ENCODE peak calls at places on chromosomes 2 and 18, in five cellular contexts. O is lung, H is colonic mucosa, P is endodermal cell, W is fibroblast of lung. L is an unnamed sample.

GRCh38 chr2:198097628-198098027 is 293.2 kb downstream of the PLCL1 start:
- DNase-seq in O (no peak), H (no peak), P (no peak), W (no peak), L (no peak)

GRCh38 chr18:62987035-62987830 is 271.9 kb downstream of the PHLPP1 start:
- DNase-seq in O (no peak), H (no peak), P (no peak), W (no peak), L (no peak)

GRCh38 chr2:60213865-60214657 is 339.4 kb downstream of the BCL11A start:
- DNase-seq in O (peak; percentile 72), H (peak; percentile 80), P (no peak), W (no peak), L (no peak)

GRCh38 chr2:74286725-74287124 is 56.5 kb downstream of the SLC4A5 start:
- DNase-seq in O (no peak), H (no peak), P (no peak), W (no peak), L (no peak)

GRCh38 chr2:219109468-219109867 is 48.7 kb upstream of the IHH start:
- DNase-seq in O (peak; percentile 61), H (peak; percentile 92), P (peak; percentile 88), W (no peak), L (no peak)

GRCh38 chr2:79638410-79638809 is 125.6 kb downstream of the CTNNA2 start:
- DNase-seq in O (no peak), H (no peak), P (no peak), W (no peak), L (no peak)

GRCh38 chr2:24816884-24817283 is 23.7 kb downstream of the CENPO start:
- DNase-seq in O (no peak), H (peak; percentile 6), P (peak; percentile 11), W (peak; percentile 81), L (no peak)

GRCh38 chr2:171404258-171404657 is 29.5 kb downstream of the METTL8 start:
- DNase-seq in O (no peak), H (no peak), P (no peak), W (no peak), L (no peak)

GRCh38 chr2:218290316-218291261 is 1.7 kb downstream of the TMBIM1 start:
- DNase-seq in O (no peak), H (no peak), P (no peak), W (no peak), L (peak; percentile 47)

GRCh38 chr2:169095631-169096105 is 26.3 kb downstream of the DHRS9 start:
- DNase-seq in O (no peak), H (no peak), P (no peak), W (peak; percentile 78), L (no peak)

GRCh38 chr18:32482117-32482516 is 11.4 kb upstream of the GAREM1 start:
- DNase-seq in O (no peak), H (no peak), P (no peak), W (no peak), L (no peak)

GRCh38 chr2:68715353-68716041 is 19.1 kb upstream of the ARHGAP25 start:
- DNase-seq in O (peak; percentile 68), H (peak; percentile 66), P (peak; percentile 93), W (peak; percentile 27), L (peak; percentile 39)

GRCh38 chr2:70475266-70475665 is 78.4 kb downstream of the TGFA start:
- DNase-seq in O (no peak), H (no peak), P (no peak), W (no peak), L (peak; percentile 20)

GRCh38 chr2:144759746-144760145 is 239.8 kb upstream of the ZEB2 start:
- DNase-seq in O (no peak), H (no peak), P (no peak), W (no peak), L (no peak)

DNA sequence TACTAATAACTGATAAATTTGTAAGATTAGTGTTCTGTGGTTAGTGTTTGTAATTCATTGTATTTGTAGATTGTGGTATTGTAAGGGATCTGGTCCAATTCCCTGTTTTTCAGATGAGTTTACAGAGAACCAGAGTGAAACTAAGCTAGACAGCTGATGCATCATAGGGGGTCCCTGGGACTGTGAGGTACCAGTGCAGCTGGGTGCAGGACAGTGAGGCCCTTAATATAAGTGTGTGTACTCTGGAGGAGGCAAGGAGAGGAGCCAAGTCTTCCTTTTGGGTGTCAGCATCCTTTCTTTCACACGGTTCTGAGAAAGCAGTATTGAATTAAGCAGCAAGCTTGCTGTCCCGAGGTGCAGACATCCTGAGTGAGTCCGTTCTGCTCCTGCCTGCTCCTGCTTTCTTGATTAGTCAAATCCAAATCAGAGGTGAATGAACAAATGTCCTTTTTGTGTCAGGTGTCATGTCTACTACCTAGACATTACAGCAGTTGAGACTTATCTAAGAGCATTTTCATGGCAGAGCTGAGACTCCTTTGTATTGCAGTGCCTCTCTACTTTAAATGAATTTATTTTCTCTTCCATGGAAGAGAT is 194.9 kb downstream of the MCFD2 start:
- DNase-seq in O (no peak), H (no peak), P (no peak), W (no peak), L (no peak)
- H3K4me3 ChIP-seq in O (no peak overlapping the region), H (no peak overlapping the region), P (no peak overlapping the region), W (no peak overlapping the region), L (no peak overlapping the region)

GRCh38 chr2:85886585-85886984 is 2.2 kb downstream of the ST3GAL5 start:
- DNase-seq in O (peak; percentile 69), H (peak; percentile 59), P (no peak), W (peak; percentile 76), L (no peak)
- H3K4me1 ChIP-seq in O (no peaks in the 10 kb centered on the region), H (peaks cover 5% of the 10 kb centered on the region), P (no peaks in the 10 kb centered on the region), W (peaks cover 18% of the 10 kb centered on the region), L (peaks cover 48% of the 10 kb centered on the region)

DNA sequence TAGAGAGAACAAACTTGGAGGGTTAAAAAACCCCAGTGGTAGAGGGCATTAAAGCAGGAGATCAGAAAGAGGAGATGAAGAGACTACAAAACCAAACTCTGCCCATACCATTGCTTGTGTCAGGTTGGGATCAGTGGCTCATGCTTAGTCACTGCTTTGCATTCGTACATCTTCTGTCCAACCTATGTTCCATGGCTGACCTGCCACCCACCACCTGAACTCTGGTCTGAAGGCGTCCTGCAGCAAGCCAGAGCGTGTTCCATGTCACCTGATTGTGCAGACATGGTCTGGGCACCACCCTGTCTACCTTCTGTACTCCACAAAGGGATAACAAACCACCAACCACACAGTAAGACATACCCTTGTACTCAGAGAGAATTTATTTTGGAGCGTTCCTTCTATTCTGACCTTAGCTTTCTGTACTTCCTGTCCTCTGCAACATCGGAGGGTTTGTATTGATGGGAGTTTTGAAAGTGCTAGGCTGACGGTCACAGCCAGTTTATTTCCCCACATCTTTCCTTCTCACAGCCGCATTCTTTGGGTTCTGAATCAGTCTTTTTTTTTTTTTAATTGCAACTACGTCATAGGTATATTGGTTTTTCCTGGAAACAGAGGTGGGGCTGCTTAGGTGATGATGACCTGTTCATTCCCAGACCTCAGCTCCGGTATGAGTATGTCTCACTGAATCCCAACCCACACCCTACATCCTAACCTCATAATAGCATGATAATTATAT is 88.3 kb downstream of the SOWAHC start:
- DNase-seq in O (no peak), H (no peak), P (no peak), W (peak; percentile 64), L (no peak)
- H3K4me3 ChIP-seq in O (no peak overlapping the region), H (no peak overlapping the region), P (no peak overlapping the region), W (no peak overlapping the region), L (no peak overlapping the region)

GRCh38 chr2:196528486-196529223 is 110.9 kb upstream of the CCDC150 start:
- DNase-seq in O (no peak), H (no peak), P (no peak), W (no peak), L (no peak)

GRCh38 chr2:196535080-196535479 is 104.4 kb upstream of the CCDC150 start:
- DNase-seq in O (no peak), H (no peak), P (no peak), W (no peak), L (no peak)

GRCh38 chr2:196534533-196534932 is 105.0 kb upstream of the CCDC150 start:
- DNase-seq in O (no peak), H (no peak), P (no peak), W (no peak), L (no peak)

GRCh38 chr2:196533998-196534397 is 105.5 kb upstream of the CCDC150 start:
- DNase-seq in O (no peak), H (no peak), P (no peak), W (no peak), L (no peak)

DNA sequence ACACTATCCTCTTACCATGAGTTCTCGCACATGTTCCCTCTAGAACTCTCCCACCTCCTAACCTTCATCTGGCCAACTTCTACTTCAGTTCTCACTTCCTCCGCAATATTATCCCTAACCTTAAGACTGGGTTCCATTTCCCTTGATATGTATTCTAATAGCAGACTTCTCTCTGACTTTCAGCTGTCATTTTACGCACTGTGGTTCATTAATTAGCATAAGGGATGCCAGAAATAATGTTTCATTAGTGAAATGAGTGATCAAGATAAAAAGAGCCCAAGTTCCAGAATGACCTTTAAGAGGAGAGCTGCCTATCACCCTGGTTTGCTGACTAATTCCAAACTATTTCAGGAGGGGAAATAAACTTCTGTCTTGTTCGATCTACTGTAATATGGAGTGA is 108.6 kb upstream of the CCDC150 start:
- DNase-seq in O (no peak), H (no peak), P (no peak), W (no peak), L (no peak)
- H3K4me1 ChIP-seq in O (no peaks in the 10 kb centered on the region), H (no peaks in the 10 kb centered on the region), P (no peaks in the 10 kb centered on the region), W (no peaks in the 10 kb centered on the region), L (no peaks in the 10 kb centered on the region)

GRCh38 chr2:80852808-80853139 is 548.2 kb upstream of the LRRTM1 start:
- DNase-seq in O (no peak), H (no peak), P (peak; percentile 78), W (no peak), L (no peak)
- H3K4me3 ChIP-seq in O (no peak overlapping the region), H (no peak overlapping the region), P (no peak overlapping the region), W (no peak overlapping the region), L (no peak overlapping the region)

GRCh38 chr2:72981516-72981915 is 64.2 kb downstream of the EMX1 start:
- DNase-seq in O (no peak), H (peak; percentile 27), P (no peak), W (no peak), L (no peak)
- H3K4me1 ChIP-seq in O (peaks cover 14% of the 10 kb centered on the region), H (no peaks in the 10 kb centered on the region), P (peaks cover 9% of the 10 kb centered on the region), W (no peaks in the 10 kb centered on the region), L (no peaks in the 10 kb centered on the region)

L was measured in CD4-positive, alpha-beta memory T cell.